ENCODE peak calls at places on chromosomes 5 and 9, in six cellular contexts. O is HepG2, U is GM12891, Y is K562, C is H1, P is GM12878. A is an unnamed sample.

GRCh38 chr5:168366124-168366523 is 74.7 kb downstream of the WWC1 start:
- DNase-seq in O (no peak), U (no peak), Y (no peak), C (no peak), P (no peak), A (no peak)

GRCh38 chr9:93132946-93133640 is 958 bp downstream of the NINJ1 start:
- DNase-seq in O (peak), U (no peak), Y (no peak), C (no peak), P (no peak), A (no peak)

GRCh38 chr5:95864944-95865504 is 42.5 kb upstream of the GLRX start:
- DNase-seq in O (peak), U (no peak), Y (no peak), C (no peak), P (no peak), A (no peak)

GRCh38 chr9:69822091-69822750 is 1.6 kb downstream of the CFAP95 start:
- DNase-seq in O (no peak), U (no peak), Y (peak), C (no peak), P (no peak), A (no peak)

GRCh38 chr9:75979362-75979761 is 88.9 kb downstream of the PCSK5 start:
- DNase-seq in O (peak), U (no peak), Y (no peak), C (no peak), P (no peak), A (no peak)

GRCh38 chr9:88692837-88693236 is 157.9 kb downstream of the NXNL2 start:
- DNase-seq in O (no peak), U (no peak), Y (no peak), C (no peak), P (no peak), A (no peak)

GRCh38 chr5:148523139-148523538 is 131.2 kb downstream of the HTR4 start:
- DNase-seq in O (no peak), U (no peak), Y (no peak), C (peak), P (no peak), A (no peak)

GRCh38 chr5:42641321-42642005 is 115.2 kb upstream of the CCDC152 start:
- DNase-seq in O (no peak), U (no peak), Y (no peak), C (no peak), P (no peak), A (no peak)

GRCh38 chr5:81334304-81335061 is 33.1 kb downstream of the ZCCHC9 start:
- DNase-seq in O (no peak), U (no peak), Y (no peak), C (no peak), P (no peak), A (no peak)

GRCh38 chr5:61416010-61416409 is 84.0 kb downstream of the ZSWIM6 start:
- DNase-seq in O (no peak), U (no peak), Y (no peak), C (no peak), P (no peak), A (no peak)

GRCh38 chr5:133642153-133642552 is 29.8 kb upstream of the FSTL4 start:
- DNase-seq in O (no peak), U (no peak), Y (no peak), C (no peak), P (no peak), A (no peak)

GRCh38 chr5:177483994-177484901 is 10.8 kb upstream of the DBN1 start:
- DNase-seq in O (no peak), U (no peak), Y (no peak), C (no peak), P (no peak), A (no peak)
- TF ChIP-seq POLR2AphosphoS5 in O (no peak), U (peak), Y (peak), C (peak), P (no peak), A (peak)

GRCh38 chr9:91187965-91188344 is 173.8 kb downstream of the AUH start:
- DNase-seq in O (no peak), U (no peak), Y (no peak), C (no peak), P (no peak), A (no peak)
- TF ChIP-seq TAF1 in O (no peak), U (no peak), Y (no peak), C (no peak), P (no peak), A (no peak)

GRCh38 chr9:14314424-14314928 is 535 bp upstream of the NFIB start:
- DNase-seq in O (peak), U (no peak), Y (peak), C (no peak), P (no peak), A (no peak)

GRCh38 chr9:14316574-14317304 is 2.8 kb upstream of the NFIB start:
- DNase-seq in O (no peak), U (no peak), Y (no peak), C (no peak), P (no peak), A (no peak)

GRCh38 chr9:14315754-14316573 is 2.0 kb upstream of the NFIB start:
- DNase-seq in O (no peak), U (no peak), Y (no peak), C (peak), P (no peak), A (no peak)

GRCh38 chr9:14313951-14314423 is at the start of gene NFIB:
- DNase-seq in O (peak), U (no peak), Y (peak), C (peak), P (no peak), A (no peak)

GRCh38 chr9:14314929-14315753 is 1.2 kb upstream of the NFIB start:
- DNase-seq in O (peak), U (no peak), Y (peak), C (peak), P (no peak), A (no peak)
- TF ChIP-seq POLR2A in O (peak), U (no peak), Y (peak), C (no peak), P (no peak), A (no peak)

DNA sequence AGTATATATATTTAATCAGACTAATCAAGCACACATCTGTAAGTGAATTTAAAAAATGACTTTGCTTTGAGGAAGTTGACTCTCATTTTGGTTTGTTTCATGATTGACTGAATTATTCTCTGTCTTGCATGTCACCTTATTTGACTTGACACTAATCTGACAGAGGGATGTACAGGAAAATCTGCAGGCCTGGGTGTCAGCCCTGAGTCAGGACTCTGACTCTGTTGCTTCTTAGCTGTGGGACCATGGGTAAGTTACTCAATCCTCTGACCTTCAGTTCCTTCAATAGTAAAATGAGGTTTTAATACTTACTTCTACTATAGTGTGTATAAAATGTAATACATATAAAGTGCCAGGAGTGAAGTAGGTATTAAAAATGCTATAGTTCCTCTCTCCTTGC is 415.9 kb downstream of the ARHGEF28 start:
- DNase-seq in O (no peak), U (no peak), Y (no peak), C (no peak), P (no peak), A (no peak)
- TF ChIP-seq POLR2AphosphoS5 in O (no peak), U (no peak), Y (no peak), C (no peak), P (no peak), A (no peak)

A was measured in GM12892.